ENCODE peak calls at places on chromosomes 4 and X, in eight cellular contexts. A is neural crest cell; I is activated CD4-positive, alpha-beta T cell treated with anti-CD3 and anti-CD28 coated beads, Interleukin-2, amount 10 ng/mL, durations not matched to agents 7 days and 5 days; H is HEK293T; M is non-pigmented ciliary epithelial cell; O is activated naive CD4-positive, alpha-beta T cell treated with anti-CD3 and anti-CD28 coated beads, Interleukin-2, amount 50 U/mL, for 16 hours; C is head of caudate nucleus; E is substantia nigra. S is an unnamed sample.

GRCh38 chr4:1204828-1205591 is 32.6 kb upstream of the SPON2 start:
- DNase-seq in E (no peak), I (no peak), H (no peak), O (no peak), A (no peak), M (no peak), C (peak), S (no peak)

GRCh38 chr4:2924286-2924685 is 38.9 kb downstream of the NOP14 start:
- DNase-seq in H (no peak), I (no peak), E (no peak), O (no peak), A (no peak), C (no peak), M (no peak), S (no peak)

GRCh38 chrX:78321809-78322208 is 5.6 kb downstream of the CYSLTR1 start:
- DNase-seq in I (peak), H (no peak), C (no peak), M (no peak), A (no peak), O (peak), E (peak), S (no peak)

GRCh38 chr4:3756343-3757059 is 9.7 kb upstream of the ADRA2C start:
- DNase-seq in C (no peak), O (no peak), E (no peak), A (no peak), I (no peak), H (peak), M (no peak), S (no peak)

GRCh38 chr4:80226091-80226490 is 28.8 kb downstream of the PRDM8 start:
- DNase-seq in E (no peak), M (no peak), C (no peak), H (no peak), I (no peak), O (no peak), A (no peak), S (no peak)

GRCh38 chrX:152869972-152870371 is 27.9 kb upstream of the ZNF185 start:
- DNase-seq in H (no peak), A (no peak), E (no peak), C (no peak), I (no peak), O (no peak), M (no peak), S (no peak)

GRCh38 chrX:65681810-65682209 is 14.4 kb downstream of the MSN start:
- DNase-seq in H (no peak), M (no peak), O (no peak), A (no peak), I (no peak), E (no peak), C (no peak), S (no peak)

GRCh38 chr4:56995525-56995924 is 16.8 kb downstream of the POLR2B start:
- DNase-seq in E (peak), H (no peak), A (no peak), O (no peak), I (no peak), C (peak), M (peak), S (no peak)

GRCh38 chr4:183182873-183183725 is 84.0 kb downstream of the WWC2 start:
- DNase-seq in E (no peak), A (no peak), M (peak), H (no peak), C (no peak), I (peak), O (no peak), S (no peak)

GRCh38 chrX:115564243-115564642 is 3.3 kb downstream of the PLS3 start:
- DNase-seq in C (no peak), I (no peak), M (no peak), H (no peak), A (no peak), E (no peak), O (no peak), S (no peak)

GRCh38 chrX:132375941-132376340 is 112.9 kb downstream of the MBNL3 start:
- DNase-seq in E (no peak), A (no peak), I (no peak), C (no peak), O (no peak), M (no peak), H (peak), S (no peak)

GRCh38 chr4:95549246-95550138 is 719 bp upstream of the UNC5C start:
- DNase-seq in A (peak), E (peak), C (peak), I (peak), O (no peak), H (no peak), M (no peak), S (peak)

GRCh38 chrX:1086444-1087409 is 125.7 kb downstream of the CRLF2 start:
- DNase-seq in C (no peak), E (no peak), O (no peak), H (no peak), A (no peak), I (no peak), M (no peak), S (no peak)

GRCh38 chr4:3337357-3337732 is 44.5 kb downstream of the RGS12 start:
- DNase-seq in M (no peak), I (no peak), E (no peak), O (no peak), H (no peak), C (no peak), A (no peak), S (no peak)

GRCh38 chr4:35399912-35400311 is 844.4 kb downstream of the ARAP2 start:
- DNase-seq in E (no peak), A (no peak), O (no peak), C (no peak), M (no peak), H (no peak), I (no peak), S (no peak)

GRCh38 chrX:78104447-78105176 is 564 bp downstream of the PGK1 start:
- DNase-seq in M (no peak), C (peak), A (no peak), E (peak), H (peak), O (peak), I (peak), S (no peak)

GRCh38 chr4:184784628-184785257 is 41.0 kb downstream of the ACSL1 start:
- DNase-seq in I (no peak), E (no peak), A (no peak), M (no peak), C (no peak), O (no peak), H (no peak), S (no peak)

S was measured in progenitor cell of endocrine pancreas.